ENCODE peak calls at places on chromosome 22, in nine cellular contexts. One of them, this sample, is unnamed.

GRCh38 chr22:28297504-28297903 is 378.4 kb upstream of the PITPNB start:
- DNase-seq in pancreas: no peak
- DNase-seq in NCI-H460: no peak
- DNase-seq in activated CD8-positive, alpha-beta memory T cell treated with anti-CD3 and anti-CD28 coated beads for 24 hours: no peak
- DNase-seq in stimulated activated CD4-positive, alpha-beta T cell treated with anti-CD3 and anti-CD28 coated beads, Interleukin-4, amount 100 ng/mL, for 1 hour: no peak
- DNase-seq in stimulated activated CD8-positive, alpha-beta memory T cell treated with anti-CD3 and anti-CD28 coated beads, Interleukin-15, amount 100 ng/mL, for 4 hours: no peak
- DNase-seq in CD8-positive, alpha-beta memory T cell: no peak
- DNase-seq in mesendoderm: no peak
- DNase-seq in posterior vena cava: no peak
- DNase-seq in this sample: no peak

GRCh38 chr22:26579331-26579886 is 10.5 kb downstream of the TPST2 start:
- DNase-seq in stimulated activated CD4-positive, alpha-beta T cell treated with anti-CD3 and anti-CD28 coated beads, Interleukin-4, amount 100 ng/mL, for 1 hour: peak; percentile 44
- DNase-seq in CD8-positive, alpha-beta memory T cell: peak; percentile 67
- DNase-seq in stimulated activated CD8-positive, alpha-beta memory T cell treated with anti-CD3 and anti-CD28 coated beads, Interleukin-15, amount 100 ng/mL, for 4 hours: no peak
- DNase-seq in activated CD8-positive, alpha-beta memory T cell treated with anti-CD3 and anti-CD28 coated beads for 24 hours: peak; percentile 78
- DNase-seq in mesendoderm: no peak
- DNase-seq in NCI-H460: no peak
- DNase-seq in posterior vena cava: peak; percentile 83
- DNase-seq in pancreas: no peak
- DNase-seq in this sample: no peak

GRCh38 chr22:26401726-26402125 is 27.3 kb upstream of the ASPHD2 start:
- DNase-seq in activated CD8-positive, alpha-beta memory T cell treated with anti-CD3 and anti-CD28 coated beads for 24 hours: no peak
- DNase-seq in posterior vena cava: no peak
- DNase-seq in stimulated activated CD4-positive, alpha-beta T cell treated with anti-CD3 and anti-CD28 coated beads, Interleukin-4, amount 100 ng/mL, for 1 hour: no peak
- DNase-seq in mesendoderm: peak; percentile 43
- DNase-seq in stimulated activated CD8-positive, alpha-beta memory T cell treated with anti-CD3 and anti-CD28 coated beads, Interleukin-15, amount 100 ng/mL, for 4 hours: no peak
- DNase-seq in pancreas: no peak
- DNase-seq in NCI-H460: no peak
- DNase-seq in CD8-positive, alpha-beta memory T cell: no peak
- DNase-seq in this sample: no peak

GRCh38 chr22:37314315-37315046 is 32.2 kb downstream of the CYTH4 start:
- DNase-seq in NCI-H460: no peak
- DNase-seq in CD8-positive, alpha-beta memory T cell: peak; percentile 39
- DNase-seq in posterior vena cava: no peak
- DNase-seq in mesendoderm: no peak
- DNase-seq in pancreas: no peak
- DNase-seq in stimulated activated CD8-positive, alpha-beta memory T cell treated with anti-CD3 and anti-CD28 coated beads, Interleukin-15, amount 100 ng/mL, for 4 hours: no peak
- DNase-seq in activated CD8-positive, alpha-beta memory T cell treated with anti-CD3 and anti-CD28 coated beads for 24 hours: peak; percentile 74
- DNase-seq in stimulated activated CD4-positive, alpha-beta T cell treated with anti-CD3 and anti-CD28 coated beads, Interleukin-4, amount 100 ng/mL, for 1 hour: peak; percentile 35
- DNase-seq in this sample: no peak

GRCh38 chr22:44396021-44396726 is 83.4 kb upstream of the SHISAL1 start:
- DNase-seq in mesendoderm: no peak
- DNase-seq in posterior vena cava: peak; percentile 64
- DNase-seq in pancreas: peak; percentile 0
- DNase-seq in CD8-positive, alpha-beta memory T cell: no peak
- DNase-seq in stimulated activated CD8-positive, alpha-beta memory T cell treated with anti-CD3 and anti-CD28 coated beads, Interleukin-15, amount 100 ng/mL, for 4 hours: no peak
- DNase-seq in NCI-H460: no peak
- DNase-seq in activated CD8-positive, alpha-beta memory T cell treated with anti-CD3 and anti-CD28 coated beads for 24 hours: peak; percentile 33
- DNase-seq in stimulated activated CD4-positive, alpha-beta T cell treated with anti-CD3 and anti-CD28 coated beads, Interleukin-4, amount 100 ng/mL, for 1 hour: no peak
- DNase-seq in this sample: peak; percentile 22

GRCh38 chr22:50714150-50714549 is 23.9 kb upstream of the ACR start:
- DNase-seq in pancreas: no peak
- DNase-seq in mesendoderm: no peak
- DNase-seq in NCI-H460: no peak
- DNase-seq in stimulated activated CD4-positive, alpha-beta T cell treated with anti-CD3 and anti-CD28 coated beads, Interleukin-4, amount 100 ng/mL, for 1 hour: no peak
- DNase-seq in CD8-positive, alpha-beta memory T cell: no peak
- DNase-seq in stimulated activated CD8-positive, alpha-beta memory T cell treated with anti-CD3 and anti-CD28 coated beads, Interleukin-15, amount 100 ng/mL, for 4 hours: no peak
- DNase-seq in activated CD8-positive, alpha-beta memory T cell treated with anti-CD3 and anti-CD28 coated beads for 24 hours: no peak
- DNase-seq in posterior vena cava: no peak
- DNase-seq in this sample: no peak

GRCh38 chr22:46967445-46968358 is 205.3 kb downstream of the TBC1D22A start:
- DNase-seq in pancreas: no peak
- DNase-seq in stimulated activated CD4-positive, alpha-beta T cell treated with anti-CD3 and anti-CD28 coated beads, Interleukin-4, amount 100 ng/mL, for 1 hour: no peak
- DNase-seq in stimulated activated CD8-positive, alpha-beta memory T cell treated with anti-CD3 and anti-CD28 coated beads, Interleukin-15, amount 100 ng/mL, for 4 hours: no peak
- DNase-seq in posterior vena cava: peak; percentile 32
- DNase-seq in NCI-H460: no peak
- DNase-seq in CD8-positive, alpha-beta memory T cell: no peak
- DNase-seq in mesendoderm: peak; percentile 30
- DNase-seq in activated CD8-positive, alpha-beta memory T cell treated with anti-CD3 and anti-CD28 coated beads for 24 hours: no peak
- DNase-seq in this sample: no peak

GRCh38 chr22:44369241-44369652 is 56.5 kb upstream of the SHISAL1 start:
- DNase-seq in NCI-H460: no peak
- DNase-seq in stimulated activated CD4-positive, alpha-beta T cell treated with anti-CD3 and anti-CD28 coated beads, Interleukin-4, amount 100 ng/mL, for 1 hour: no peak
- DNase-seq in pancreas: no peak
- DNase-seq in posterior vena cava: peak; percentile 72
- DNase-seq in activated CD8-positive, alpha-beta memory T cell treated with anti-CD3 and anti-CD28 coated beads for 24 hours: no peak
- DNase-seq in mesendoderm: peak; percentile 65
- DNase-seq in CD8-positive, alpha-beta memory T cell: no peak
- DNase-seq in stimulated activated CD8-positive, alpha-beta memory T cell treated with anti-CD3 and anti-CD28 coated beads, Interleukin-15, amount 100 ng/mL, for 4 hours: no peak
- DNase-seq in this sample: no peak

GRCh38 chr22:24359452-24360120 is 67.8 kb upstream of the ADORA2A start:
- DNase-seq in mesendoderm: no peak
- DNase-seq in posterior vena cava: no peak
- DNase-seq in stimulated activated CD4-positive, alpha-beta T cell treated with anti-CD3 and anti-CD28 coated beads, Interleukin-4, amount 100 ng/mL, for 1 hour: no peak
- DNase-seq in pancreas: no peak
- DNase-seq in activated CD8-positive, alpha-beta memory T cell treated with anti-CD3 and anti-CD28 coated beads for 24 hours: no peak
- DNase-seq in stimulated activated CD8-positive, alpha-beta memory T cell treated with anti-CD3 and anti-CD28 coated beads, Interleukin-15, amount 100 ng/mL, for 4 hours: no peak
- DNase-seq in CD8-positive, alpha-beta memory T cell: no peak
- DNase-seq in NCI-H460: no peak
- DNase-seq in this sample: no peak

GRCh38 chr22:23496445-23496833 is 83.7 kb downstream of the IGLL1 start:
- DNase-seq in stimulated activated CD8-positive, alpha-beta memory T cell treated with anti-CD3 and anti-CD28 coated beads, Interleukin-15, amount 100 ng/mL, for 4 hours: no peak
- DNase-seq in mesendoderm: no peak
- DNase-seq in posterior vena cava: peak; percentile 49
- DNase-seq in CD8-positive, alpha-beta memory T cell: no peak
- DNase-seq in NCI-H460: no peak
- DNase-seq in stimulated activated CD4-positive, alpha-beta T cell treated with anti-CD3 and anti-CD28 coated beads, Interleukin-4, amount 100 ng/mL, for 1 hour: no peak
- DNase-seq in pancreas: no peak
- DNase-seq in activated CD8-positive, alpha-beta memory T cell treated with anti-CD3 and anti-CD28 coated beads for 24 hours: peak; percentile 35
- DNase-seq in this sample: no peak

GRCh38 chr22:49094151-49094550 is 733.5 kb downstream of the BRD1 start:
- DNase-seq in mesendoderm: no peak
- DNase-seq in posterior vena cava: no peak
- DNase-seq in NCI-H460: no peak
- DNase-seq in CD8-positive, alpha-beta memory T cell: no peak
- DNase-seq in pancreas: no peak
- DNase-seq in stimulated activated CD8-positive, alpha-beta memory T cell treated with anti-CD3 and anti-CD28 coated beads, Interleukin-15, amount 100 ng/mL, for 4 hours: no peak
- DNase-seq in stimulated activated CD4-positive, alpha-beta T cell treated with anti-CD3 and anti-CD28 coated beads, Interleukin-4, amount 100 ng/mL, for 1 hour: no peak
- DNase-seq in activated CD8-positive, alpha-beta memory T cell treated with anti-CD3 and anti-CD28 coated beads for 24 hours: no peak
- DNase-seq in this sample: no peak

GRCh38 chr22:17675584-17675983 is 37.0 kb downstream of the BCL2L13 start:
- DNase-seq in stimulated activated CD4-positive, alpha-beta T cell treated with anti-CD3 and anti-CD28 coated beads, Interleukin-4, amount 100 ng/mL, for 1 hour: no peak
- DNase-seq in activated CD8-positive, alpha-beta memory T cell treated with anti-CD3 and anti-CD28 coated beads for 24 hours: no peak
- DNase-seq in CD8-positive, alpha-beta memory T cell: no peak
- DNase-seq in NCI-H460: no peak
- DNase-seq in posterior vena cava: no peak
- DNase-seq in mesendoderm: no peak
- DNase-seq in pancreas: no peak
- DNase-seq in stimulated activated CD8-positive, alpha-beta memory T cell treated with anti-CD3 and anti-CD28 coated beads, Interleukin-15, amount 100 ng/mL, for 4 hours: no peak
- DNase-seq in this sample: no peak

GRCh38 chr22:46213052-46213451 is 37.0 kb downstream of the CDPF1 start:
- DNase-seq in posterior vena cava: no peak
- DNase-seq in mesendoderm: no peak
- DNase-seq in stimulated activated CD8-positive, alpha-beta memory T cell treated with anti-CD3 and anti-CD28 coated beads, Interleukin-15, amount 100 ng/mL, for 4 hours: no peak
- DNase-seq in CD8-positive, alpha-beta memory T cell: no peak
- DNase-seq in activated CD8-positive, alpha-beta memory T cell treated with anti-CD3 and anti-CD28 coated beads for 24 hours: no peak
- DNase-seq in pancreas: no peak
- DNase-seq in NCI-H460: no peak
- DNase-seq in stimulated activated CD4-positive, alpha-beta T cell treated with anti-CD3 and anti-CD28 coated beads, Interleukin-4, amount 100 ng/mL, for 1 hour: no peak
- DNase-seq in this sample: no peak

GRCh38 chr22:37032535-37033460 is 13.3 kb downstream of the MPST start:
- DNase-seq in pancreas: peak; percentile 94
- DNase-seq in stimulated activated CD4-positive, alpha-beta T cell treated with anti-CD3 and anti-CD28 coated beads, Interleukin-4, amount 100 ng/mL, for 1 hour: no peak
- DNase-seq in stimulated activated CD8-positive, alpha-beta memory T cell treated with anti-CD3 and anti-CD28 coated beads, Interleukin-15, amount 100 ng/mL, for 4 hours: no peak
- DNase-seq in mesendoderm: peak; percentile 72
- DNase-seq in posterior vena cava: no peak
- DNase-seq in activated CD8-positive, alpha-beta memory T cell treated with anti-CD3 and anti-CD28 coated beads for 24 hours: no peak
- DNase-seq in NCI-H460: peak; percentile 59
- DNase-seq in CD8-positive, alpha-beta memory T cell: no peak
- DNase-seq in this sample: no peak